ENCODE peak calls at places on chromosome 13, in four cellular contexts. G is breast epithelium, P is Peyer's patch, W is heart right ventricle. Y is an unnamed sample.
A peak's percentile ranks its signal among the peaks of the same experiment; 100 is the strongest.

GRCh38 chr13:39965309-39965708 is 309.8 kb downstream of the COG6 start:
- DNase-seq in G (no peak), P (no peak), W (no peak), Y (no peak)

GRCh38 chr13:42754801-42755513 is 26.4 kb upstream of the FAM216B start:
- DNase-seq in W (no peak), G (no peak), P (no peak), Y (no peak)

GRCh38 chr13:110133425-110134235 is 173.3 kb downstream of the COL4A1 start:
- DNase-seq in G (no peak), P (no peak), W (no peak), Y (no peak)

GRCh38 chr13:45490068-45490467 is 25.3 kb downstream of the COG3 start:
- DNase-seq in P (no peak), G (no peak), W (no peak), Y (no peak)

GRCh38 chr13:46812398-46812797 is 15.4 kb upstream of the ESD start:
- DNase-seq in G (no peak), W (no peak), P (no peak), Y (no peak)

GRCh38 chr13:99434258-99434788 is 66.9 kb upstream of the TM9SF2 start:
- DNase-seq in G (no peak), W (no peak), P (no peak), Y (peak; percentile 77)

GRCh38 chr13:47896546-47896945 is 104.5 kb downstream of the SUCLA2 start:
- DNase-seq in P (no peak), G (no peak), W (no peak), Y (no peak)

GRCh38 chr13:64723735-64724134 is 2506.4 kb downstream of the PCDH9 start:
- DNase-seq in W (no peak), P (no peak), G (no peak), Y (no peak)

GRCh38 chr13:93547886-93548285 is 321.3 kb downstream of the GPC6 start:
- DNase-seq in P (no peak), W (no peak), G (no peak), Y (no peak)

GRCh38 chr13:37960427-37960826 is 90.9 kb upstream of the TRPC4 start:
- DNase-seq in G (no peak), W (no peak), P (no peak), Y (no peak)

GRCh38 chr13:34776984-34777913 is 164.8 kb upstream of the NBEA start:
- DNase-seq in W (no peak), G (no peak), P (no peak), Y (no peak)

GRCh38 chr13:106967391-106967790 is 399.5 kb upstream of the ARGLU1 start:
- DNase-seq in W (no peak), P (no peak), G (no peak), Y (no peak)

GRCh38 chr13:108266316-108266936 is 3.1 kb upstream of the TNFSF13B start:
- DNase-seq in P (no peak), W (no peak), G (no peak), Y (no peak)

GRCh38 chr13:113355621-113356020 is 8.3 kb downstream of the GRTP1 start:
- DNase-seq in G (no peak), W (no peak), P (no peak), Y (no peak)

GRCh38 chr13:44786724-44787123 is 202.5 kb downstream of the NUFIP1 start:
- DNase-seq in G (no peak), W (no peak), P (no peak), Y (no peak)

GRCh38 chr13:75485286-75486062 is 3.5 kb upstream of the TBC1D4 start:
- DNase-seq in P (no peak), W (no peak), G (no peak), Y (no peak)

GRCh38 chr13:23180711-23181110 is at the start of gene SGCG:
- DNase-seq in G (no peak), P (no peak), W (no peak), Y (no peak)

GRCh38 chr13:30307966-30308290 is 577 bp upstream of the KATNAL1 start:
- DNase-seq in W (no peak), P (no peak), G (no peak), Y (no peak)

GRCh38 chr13:66409542-66409941 is 820.6 kb downstream of the PCDH9 start:
- DNase-seq in G (no peak), W (no peak), P (no peak), Y (no peak)

GRCh38 chr13:66402546-66402945 is 827.6 kb downstream of the PCDH9 start:
- DNase-seq in G (no peak), P (no peak), W (no peak), Y (no peak)

GRCh38 chr13:66405908-66406802 is 824.0 kb downstream of the PCDH9 start:
- DNase-seq in W (no peak), P (no peak), G (no peak), Y (no peak)

GRCh38 chr13:66410314-66410713 is 819.8 kb downstream of the PCDH9 start:
- DNase-seq in G (no peak), P (no peak), W (no peak), Y (no peak)

DNA sequence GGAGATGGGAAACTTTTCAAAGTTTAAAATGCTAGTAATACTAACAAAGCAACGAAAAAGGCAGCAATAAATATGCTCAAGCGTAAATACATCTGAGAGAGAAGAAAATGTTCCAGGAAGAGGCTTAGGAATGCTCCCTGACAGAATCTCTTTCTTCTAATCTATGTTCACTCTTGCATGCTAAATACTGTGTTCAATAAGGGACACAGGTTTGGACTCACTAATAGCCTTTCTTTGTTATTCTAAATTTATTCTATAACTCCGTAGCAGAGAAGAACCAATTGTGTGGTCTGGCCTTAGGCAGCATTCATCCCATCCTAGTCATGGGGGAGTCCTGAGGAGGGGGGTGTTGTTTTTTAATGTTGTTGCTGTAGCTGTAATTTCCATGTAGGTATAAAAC is 823.0 kb downstream of the PCDH9 start:
- DNase-seq in G (no peak), P (no peak), W (no peak), Y (no peak)
- H3K27ac ChIP-seq in G (no peak overlapping the region), P (no peak overlapping the region), W (no peak overlapping the region), Y (no peak overlapping the region)

GRCh38 chr13:80475718-80476117 is 134.8 kb upstream of the SPRY2 start:
- DNase-seq in P (no peak), G (no peak), W (no peak), Y (no peak)
- TF ChIP-seq CTCF in P (no peak), G (no peak), W (no peak), Y (no peak)

DNA sequence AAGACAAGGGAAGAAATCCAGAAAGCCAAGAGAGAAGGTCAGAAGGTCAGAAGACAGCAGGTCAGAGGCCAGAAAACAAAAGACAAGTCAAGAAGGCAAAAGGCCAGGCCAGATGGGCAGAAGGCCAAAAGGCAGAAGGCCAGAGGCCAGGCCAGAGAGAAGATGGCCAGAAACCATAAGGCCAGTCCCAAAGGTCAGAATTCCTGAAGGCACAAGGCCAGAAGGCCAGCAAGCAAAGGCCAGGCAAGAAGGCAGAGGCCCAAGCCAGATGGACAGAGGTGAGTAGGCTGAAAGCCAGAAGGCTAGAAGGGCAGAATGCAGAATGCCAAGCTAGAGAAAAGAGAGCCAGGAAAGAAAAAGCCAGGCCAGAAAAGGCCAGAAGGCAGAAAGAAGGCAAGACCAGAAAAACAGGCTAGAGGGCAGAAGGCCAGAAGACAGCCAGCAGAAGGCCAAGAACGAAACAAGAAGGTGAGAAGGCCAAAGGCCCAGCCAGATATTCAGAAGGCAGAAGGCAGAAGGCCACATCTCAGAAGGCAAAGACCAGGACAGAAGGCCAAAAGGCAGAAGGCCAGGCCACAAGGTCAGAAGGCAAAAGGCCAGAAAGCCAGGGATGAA is 186.3 kb downstream of the TUBA3C start:
- DNase-seq in W (no peak), G (no peak), P (no peak), Y (no peak)
- H3K9me3 ChIP-seq in W (peaks cover 32% of the 10 kb centered on the region), G (peaks cover 41% of the 10 kb centered on the region), P (no peaks in the 10 kb centered on the region), Y (no peaks in the 10 kb centered on the region)

GRCh38 chr13:105442040-105442439 is 1093.4 kb downstream of the EFNB2 start:
- DNase-seq in G (no peak), W (no peak), P (no peak), Y (no peak)
- H3K27ac ChIP-seq in G (peak overlapping the region; percentile 2), W (no peak overlapping the region), P (peak overlapping the region; percentile 53), Y (no peak overlapping the region)

GRCh38 chr13:25042141-25042540 is 53.8 kb upstream of the PABPC3 start:
- DNase-seq in G (no peak), W (no peak), P (no peak), Y (no peak)

GRCh38 chr13:25046985-25047660 is 48.8 kb upstream of the PABPC3 start:
- DNase-seq in W (no peak), P (no peak), G (no peak), Y (no peak)

GRCh38 chr13:25051065-25051464 is 44.9 kb upstream of the PABPC3 start:
- DNase-seq in G (no peak), P (no peak), W (no peak), Y (no peak)

GRCh38 chr13:25044071-25044470 is 51.9 kb upstream of the PABPC3 start:
- DNase-seq in P (no peak), G (no peak), W (no peak), Y (no peak)

GRCh38 chr13:25046274-25046984 is 49.5 kb upstream of the PABPC3 start:
- DNase-seq in W (no peak), P (no peak), G (no peak), Y (no peak)
- TF ChIP-seq CTCF in W (no peak), P (no peak), G (no peak), Y (no peak)

DNA sequence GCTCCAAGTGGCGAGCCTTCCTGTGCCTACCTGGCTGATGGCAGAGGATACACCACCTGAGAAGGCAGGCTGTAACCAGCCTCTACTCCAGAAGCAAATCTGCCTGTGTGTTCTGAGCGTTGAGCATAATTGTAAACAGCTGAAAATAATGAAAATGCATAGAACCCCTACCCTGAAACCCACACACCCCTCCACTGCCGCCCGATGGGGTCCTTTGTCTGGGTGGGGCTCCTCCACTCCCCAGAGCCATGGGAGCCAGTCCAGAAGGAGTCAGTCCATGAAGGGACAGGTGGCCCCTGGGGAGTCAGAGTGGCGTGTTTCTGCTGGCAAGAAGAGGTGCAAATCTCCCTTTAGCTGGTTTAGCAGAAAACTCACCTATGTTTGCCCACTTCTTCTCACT is 8.0 kb upstream of the SOX1 start:
- DNase-seq in P (no peak), W (no peak), G (no peak), Y (no peak)
- H3K9me3 ChIP-seq in P (no peaks in the 10 kb centered on the region), W (no peaks in the 10 kb centered on the region), G (no peaks in the 10 kb centered on the region), Y (no peaks in the 10 kb centered on the region)

DNA sequence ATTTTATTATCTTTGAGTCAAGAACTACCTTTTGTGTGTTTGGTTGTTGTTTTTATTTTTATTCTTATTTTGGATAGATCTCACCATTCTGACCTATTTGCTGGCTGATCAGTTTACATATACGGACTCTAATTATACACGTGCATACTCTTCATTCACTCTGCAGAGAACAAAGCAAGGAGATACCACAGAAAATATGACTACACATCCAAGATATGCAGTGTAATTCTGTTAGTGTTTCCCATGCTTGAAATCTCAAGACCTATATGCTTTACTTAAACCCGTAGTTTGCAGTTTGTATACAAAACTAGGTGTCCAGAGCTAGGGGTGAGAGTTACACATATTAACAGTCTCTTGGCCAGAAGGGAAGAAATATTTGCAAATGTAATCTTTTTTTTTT is 205.5 kb downstream of the DCLK1 start:
- DNase-seq in W (no peak), P (no peak), G (no peak), Y (no peak)
- H3K27ac ChIP-seq in W (no peak overlapping the region), P (no peak overlapping the region), G (no peak overlapping the region), Y (no peak overlapping the region)

GRCh38 chr13:96499646-96500045 is 409.7 kb downstream of the HS6ST3 start:
- DNase-seq in W (no peak), P (no peak), G (no peak), Y (no peak)
- TF ChIP-seq CTCF in W (no peak), P (no peak), G (no peak), Y (no peak)